ENCODE peak calls at places on chromosomes 1 and 21, in eight cellular contexts. S is DND-41, O is GM23338, B is PC-3, G is pancreas, I is astrocyte, A is astrocyte of the cerebellum, X is cardiac fibroblast. E is an unnamed sample.

GRCh38 chr1:16189003-16189402 is 23.4 kb downstream of the ARHGEF19 start:
- DNase-seq in S (no peak), O (no peak), B (peak; percentile 83), G (peak; percentile 12), I (no peak), A (no peak), X (peak; percentile 45), E (no peak)

GRCh38 chr1:60035925-60036324 is 37.6 kb downstream of the C1orf87 start:
- DNase-seq in S (no peak), O (no peak), B (no peak), G (no peak), I (no peak), A (no peak), X (no peak), E (no peak)

GRCh38 chr1:78318011-78318410 is 172.8 kb upstream of the PTGFR start:
- DNase-seq in S (no peak), O (no peak), B (no peak), G (no peak), I (no peak), A (no peak), X (peak; percentile 65), E (no peak)

GRCh38 chr21:15809818-15810217 is 80.0 kb downstream of the USP25 start:
- DNase-seq in S (no peak), O (no peak), B (no peak), G (no peak), I (peak; percentile 3), A (no peak), X (peak; percentile 58), E (no peak)

GRCh38 chr1:92043621-92044020 is 13.8 kb downstream of the EPHX4 start:
- DNase-seq in S (no peak), O (peak; percentile 30), B (peak; percentile 41), G (no peak), I (no peak), A (no peak), X (no peak), E (no peak)

GRCh38 chr21:45059121-45059520 is 15.3 kb upstream of the ADARB1 start:
- DNase-seq in S (no peak), O (no peak), B (no peak), G (no peak), I (no peak), A (no peak), X (no peak), E (no peak)

GRCh38 chr1:26016944-26017545 is 4.5 kb upstream of the EXTL1 start:
- DNase-seq in S (peak; percentile 41), O (no peak), B (no peak), G (no peak), I (peak; percentile 36), A (no peak), X (no peak), E (peak; percentile 75)

GRCh38 chr1:47201179-47201578 is 11.3 kb upstream of the PDZK1IP1 start:
- DNase-seq in S (no peak), O (no peak), B (no peak), G (no peak), I (peak; percentile 25), A (no peak), X (peak; percentile 29), E (no peak)

GRCh38 chr1:81666586-81666985 is 134.1 kb upstream of the ADGRL2 start:
- DNase-seq in S (no peak), O (no peak), B (no peak), G (no peak), I (peak; percentile 26), A (no peak), X (no peak), E (no peak)

GRCh38 chr1:217718873-217719272 is 87.7 kb downstream of the SPATA17 start:
- DNase-seq in S (no peak), O (no peak), B (peak; percentile 74), G (no peak), I (peak; percentile 5), A (peak; percentile 29), X (no peak), E (no peak)

GRCh38 chr1:162087118-162087517 is 17.6 kb downstream of the NOS1AP start:
- DNase-seq in S (no peak), O (no peak), B (no peak), G (no peak), I (peak; percentile 54), A (no peak), X (peak; percentile 22), E (no peak)

GRCh38 chr1:83998599-83999315 is at the start of gene TTLL7:
- DNase-seq in S (no peak), O (peak; percentile 87), B (peak; percentile 65), G (peak; percentile 93), I (no peak), A (no peak), X (no peak), E (no peak)

GRCh38 chr1:172827301-172827700 is 168.4 kb downstream of the FASLG start:
- DNase-seq in S (no peak), O (no peak), B (no peak), G (no peak), I (no peak), A (no peak), X (no peak), E (no peak)

GRCh38 chr1:232678185-232678886 is 48.4 kb upstream of the SIPA1L2 start:
- DNase-seq in S (no peak), O (no peak), B (peak; percentile 93), G (no peak), I (peak; percentile 53), A (no peak), X (no peak), E (no peak)

GRCh38 chr1:164524810-164525209 is 34.2 kb upstream of the PBX1 start:
- DNase-seq in S (no peak), O (no peak), B (no peak), G (no peak), I (peak; percentile 68), A (peak; percentile 5), X (peak; percentile 35), E (no peak)

GRCh38 chr1:162250004-162250730 is 126.5 kb downstream of the SPATA46 start:
- DNase-seq in S (no peak), O (peak; percentile 61), B (no peak), G (no peak), I (no peak), A (no peak), X (no peak), E (no peak)

GRCh38 chr1:185938396-185938795 is 204.2 kb downstream of the HMCN1 start:
- DNase-seq in S (no peak), O (no peak), B (peak; percentile 48), G (no peak), I (peak; percentile 33), A (peak; percentile 80), X (peak; percentile 58), E (no peak)

GRCh38 chr1:206470692-206471414 is 577 bp downstream of the IKBKE start:
- DNase-seq in S (peak; percentile 80), O (peak; percentile 73), B (peak; percentile 76), G (no peak), I (peak; percentile 82), A (peak; percentile 34), X (peak; percentile 81), E (peak; percentile 63)

GRCh38 chr1:206472886-206473285 is 2.6 kb downstream of the IKBKE start:
- DNase-seq in S (no peak), O (no peak), B (no peak), G (no peak), I (no peak), A (no peak), X (no peak), E (no peak)

GRCh38 chr1:206471993-206472392 is 1.7 kb downstream of the IKBKE start:
- DNase-seq in S (no peak), O (no peak), B (no peak), G (no peak), I (no peak), A (no peak), X (no peak), E (no peak)

GRCh38 chr1:206471415-206471801 is 1.1 kb downstream of the IKBKE start:
- DNase-seq in S (no peak), O (no peak), B (no peak), G (no peak), I (no peak), A (no peak), X (no peak), E (no peak)

DNA sequence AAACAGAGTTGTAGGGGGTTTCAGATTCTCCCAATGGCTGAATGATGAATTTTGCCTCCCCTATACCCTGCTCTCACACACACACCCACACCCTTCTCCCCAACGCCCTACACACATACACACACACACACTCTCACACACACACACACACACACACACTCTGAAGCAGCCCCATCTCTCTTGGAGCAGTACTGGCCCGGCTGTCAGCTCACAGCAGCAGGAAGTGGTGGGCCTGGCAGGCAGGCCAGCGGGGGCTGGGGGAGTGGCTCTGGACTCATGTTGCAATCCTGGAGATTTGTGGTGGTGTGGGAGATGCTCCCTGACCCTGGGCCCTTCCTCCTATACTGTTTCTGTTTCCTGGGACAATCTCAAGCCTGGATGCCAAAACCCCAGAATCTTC is 2.2 kb downstream of the IKBKE start:
- DNase-seq in S (peak; percentile 69), O (peak; percentile 51), B (no peak), G (no peak), I (peak; percentile 82), A (peak; percentile 35), X (peak; percentile 70), E (peak; percentile 32)
- H3K4me3 ChIP-seq in S (no peak overlapping the region), O (peak overlapping the region; percentile 17), B (no peak overlapping the region), G (no peak overlapping the region), I (peak overlapping the region; percentile 40), A (no peak overlapping the region), X (no peak overlapping the region), E (no peak overlapping the region)

DNA sequence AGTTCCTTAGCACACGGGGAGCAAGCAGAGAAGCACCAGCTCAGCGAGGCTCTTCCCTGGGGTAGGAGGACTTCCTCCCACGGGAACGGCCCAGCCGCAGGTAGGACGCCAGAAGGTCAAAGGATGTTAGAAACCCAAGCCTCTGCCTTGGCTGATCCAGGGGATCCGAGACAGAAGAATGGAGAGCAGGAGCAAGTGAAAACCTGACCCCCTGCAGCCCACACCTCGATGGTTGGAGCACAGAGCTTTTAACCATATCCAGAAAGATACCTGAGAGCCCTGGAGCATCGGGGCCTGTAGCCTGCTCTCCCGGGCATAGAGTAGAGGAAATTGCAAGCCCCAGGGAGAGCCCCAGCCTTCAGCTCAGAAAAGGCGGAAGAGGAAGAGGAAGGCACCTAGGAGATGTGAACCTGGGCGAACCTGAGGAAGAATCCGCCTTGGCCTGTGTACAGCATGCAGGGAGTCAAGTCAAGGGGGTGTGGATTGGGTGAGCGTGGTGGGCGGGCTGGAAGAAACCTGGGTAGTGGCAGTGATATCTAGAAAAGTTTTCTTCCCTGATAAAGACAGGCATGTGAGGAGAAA is 76.3 kb downstream of the PSMG1 start:
- DNase-seq in S (no peak), O (no peak), B (no peak), G (no peak), I (no peak), A (no peak), X (no peak), E (no peak)
- H3K4me3 ChIP-seq in S (no peak overlapping the region), O (no peak overlapping the region), B (no peak overlapping the region), G (no peak overlapping the region), I (no peak overlapping the region), A (no peak overlapping the region), X (no peak overlapping the region), E (no peak overlapping the region)

GRCh38 chr21:37658994-37659458 is 257.2 kb downstream of the KCNJ6 start:
- DNase-seq in S (no peak), O (no peak), B (peak; percentile 87), G (no peak), I (peak; percentile 76), A (peak; percentile 49), X (peak; percentile 95), E (no peak)
- H3K4me3 ChIP-seq in S (no peak overlapping the region), O (no peak overlapping the region), B (no peak overlapping the region), G (no peak overlapping the region), I (no peak overlapping the region), A (no peak overlapping the region), X (no peak overlapping the region), E (no peak overlapping the region)

DNA sequence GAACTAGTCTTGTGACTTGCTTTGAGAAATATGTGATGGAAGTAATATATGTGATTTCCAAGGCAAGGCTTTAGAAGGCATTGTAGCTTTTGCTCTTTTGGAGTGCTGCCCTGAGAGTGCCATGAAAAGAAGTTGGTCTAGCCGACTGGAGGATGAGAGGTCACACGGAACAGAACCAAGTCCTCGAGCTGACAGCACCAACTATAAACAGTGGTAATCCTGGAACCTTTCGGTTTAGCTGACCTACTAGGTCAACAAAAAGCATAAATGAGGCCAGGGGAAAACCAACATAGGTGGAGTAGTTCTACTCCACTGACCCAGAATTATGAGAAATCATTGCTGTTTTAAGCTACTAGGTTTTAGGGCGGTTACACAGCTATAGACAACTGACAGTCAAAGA is 1.4 kb downstream of the SELENOF start:
- DNase-seq in S (no peak), O (no peak), B (no peak), G (no peak), I (no peak), A (no peak), X (peak; percentile 9), E (no peak)
- H3K4me3 ChIP-seq in S (peak overlapping the region; percentile 83), O (peak overlapping the region; percentile 80), B (peak overlapping the region; percentile 98), G (no peak overlapping the region), I (peak overlapping the region; percentile 97), A (peak overlapping the region; percentile 99), X (peak overlapping the region; percentile 94), E (peak overlapping the region; percentile 85)

E was measured in Jurkat, Clone E6-1.